ENCODE peak calls at places on chromosome 9, in seven cellular contexts. M is adrenal gland, J is esophagus squamous epithelium, X is H7, Q is GM23338, S is GM23248, Z is esophagus muscularis mucosa. Y is an unnamed sample.

GRCh38 chr9:99650187-99650874 is 171.4 kb upstream of the NR4A3 start:
- DNase-seq in Z (no peak), J (no peak), Q (no peak), X (no peak), M (no peak), S (no peak), Y (no peak)

GRCh38 chr9:135924628-135925338 is 17.4 kb upstream of the CAMSAP1 start:
- DNase-seq in X (peak; percentile 82), J (no peak), S (no peak), Q (peak; percentile 72), Z (no peak), M (no peak), Y (no peak)

GRCh38 chr9:5800969-5801738 is 31.8 kb downstream of the ERMP1 start:
- DNase-seq in Z (no peak), Q (no peak), M (no peak), J (no peak), S (no peak), X (no peak), Y (no peak)

GRCh38 chr9:68999393-69000105 is 14.4 kb downstream of the PRKACG start:
- DNase-seq in S (peak; percentile 78), Q (peak; percentile 92), J (no peak), M (peak; percentile 82), X (peak; percentile 76), Z (no peak), Y (peak; percentile 28)

GRCh38 chr9:110828148-110828730 is 159.6 kb downstream of the MUSK start:
- DNase-seq in X (no peak), M (peak; percentile 11), Z (no peak), S (peak; percentile 89), Q (peak; percentile 11), J (no peak), Y (no peak)

GRCh38 chr9:133514475-133515239 is 10.1 kb downstream of the MYMK start:
- DNase-seq in X (no peak), J (no peak), S (no peak), Z (no peak), Q (no peak), M (peak; percentile 47), Y (no peak)

GRCh38 chr9:110307191-110307590 is 30.5 kb downstream of the TXNDC8 start:
- DNase-seq in Z (no peak), M (no peak), Q (no peak), X (no peak), J (no peak), S (no peak), Y (no peak)

GRCh38 chr9:8292657-8293056 is 493.1 kb upstream of the DMAC1 start:
- DNase-seq in Z (no peak), S (no peak), X (no peak), Q (no peak), J (no peak), M (no peak), Y (no peak)

GRCh38 chr9:36884721-36885120 is 149.3 kb downstream of the PAX5 start:
- DNase-seq in M (no peak), S (no peak), J (no peak), X (no peak), Q (no peak), Z (no peak), Y (no peak)

GRCh38 chr9:90032296-90033029 is 427.7 kb downstream of the GADD45G start:
- DNase-seq in J (no peak), M (no peak), Z (no peak), X (no peak), S (no peak), Q (no peak), Y (no peak)

GRCh38 chr9:114611516-114612271 is 603 bp downstream of the TMEM268 start:
- DNase-seq in Q (peak; percentile 61), Z (no peak), M (peak; percentile 77), S (peak; percentile 85), J (no peak), X (peak; percentile 88), Y (peak; percentile 54)

GRCh38 chr9:34457266-34458012 is 931 bp downstream of the FAM219A start:
- DNase-seq in X (peak; percentile 84), J (no peak), Z (no peak), M (peak; percentile 81), Q (peak; percentile 80), S (peak; percentile 90), Y (peak; percentile 33)

GRCh38 chr9:83304686-83305085 is 233.5 kb downstream of the FRMD3 start:
- DNase-seq in X (peak; percentile 15), Q (no peak), J (no peak), M (peak; percentile 88), Z (peak; percentile 95), S (peak; percentile 89), Y (peak; percentile 96)

GRCh38 chr9:22119537-22120167 is 110.5 kb upstream of the CDKN2B start:
- DNase-seq in Q (peak; percentile 69), X (peak; percentile 20), S (peak; percentile 59), M (peak; percentile 35), Z (no peak), J (no peak), Y (no peak)

DNA sequence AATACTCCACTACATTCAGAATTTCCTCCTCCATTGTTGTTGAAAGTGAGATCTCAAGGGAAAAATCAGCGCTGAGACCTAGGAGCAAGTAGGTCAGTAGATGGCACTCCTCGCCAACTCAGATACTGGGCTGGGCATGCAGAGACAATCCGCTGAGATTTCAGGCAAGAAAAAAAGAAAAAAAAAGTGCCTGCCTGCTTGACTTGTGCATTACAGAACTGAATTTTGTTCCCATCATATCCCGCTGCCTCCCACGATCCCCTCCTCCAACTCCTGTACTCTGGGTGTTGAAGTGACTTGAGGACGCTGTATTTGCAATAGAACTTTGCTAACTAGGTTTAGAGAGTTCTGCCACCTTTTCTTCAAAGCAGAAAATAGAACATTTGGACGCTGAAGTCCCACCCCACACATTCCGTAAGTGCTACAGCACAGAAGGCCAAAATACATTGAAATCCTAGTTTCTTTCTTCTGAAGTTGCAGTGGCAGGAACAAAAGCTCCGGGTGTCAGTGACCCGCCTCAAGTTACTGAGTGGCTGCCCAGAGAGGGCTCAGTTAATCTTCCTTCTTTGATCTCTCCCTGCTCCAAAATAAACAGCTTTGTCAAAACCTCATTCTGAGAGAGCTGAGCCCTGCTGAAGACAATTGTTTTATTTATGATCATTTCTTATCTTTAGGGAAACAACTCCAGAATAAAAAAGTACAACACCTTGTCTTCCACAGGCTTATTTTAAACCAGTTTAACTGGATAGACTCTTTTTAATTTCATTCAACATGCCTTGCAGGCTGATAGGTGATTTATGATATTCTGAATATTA is 265.7 kb downstream of the MLLT3 start:
- DNase-seq in J (no peak), Z (no peak), Q (peak; percentile 90), X (peak; percentile 70), M (peak; percentile 87), S (peak; percentile 89), Y (peak; percentile 59)
- H3K4me3 ChIP-seq in J (peak overlapping the region; percentile 24), Z (peak overlapping the region; percentile 36), Q (peak overlapping the region; percentile 38), X (no peak overlapping the region), M (no peak overlapping the region), S (peak overlapping the region; percentile 47), Y (no peak overlapping the region)

GRCh38 chr9:96027271-96028131 is 152.0 kb downstream of the ERCC6L2 start:
- DNase-seq in J (no peak), Z (no peak), S (peak; percentile 7), X (peak; percentile 85), Q (peak; percentile 65), M (no peak), Y (no peak)
- H3K4me3 ChIP-seq in J (peak overlapping the region; percentile 39), Z (peak overlapping the region; percentile 48), S (no peak overlapping the region), X (peak overlapping the region; percentile 38), Q (peak overlapping the region; percentile 68), M (no peak overlapping the region), Y (peak overlapping the region; percentile 26)

GRCh38 chr9:121138561-121138960 is 63.1 kb downstream of the RAB14 start:
- DNase-seq in J (no peak), Q (no peak), Z (no peak), S (no peak), X (no peak), M (no peak), Y (no peak)

GRCh38 chr9:121135642-121136041 is 60.9 kb downstream of the CNTRL start:
- DNase-seq in Q (no peak), Z (no peak), S (no peak), M (no peak), J (no peak), X (peak; percentile 10), Y (no peak)

GRCh38 chr9:121138973-121139372 is 62.7 kb downstream of the RAB14 start:
- DNase-seq in Z (no peak), Q (no peak), M (no peak), S (no peak), X (no peak), J (no peak), Y (no peak)

DNA sequence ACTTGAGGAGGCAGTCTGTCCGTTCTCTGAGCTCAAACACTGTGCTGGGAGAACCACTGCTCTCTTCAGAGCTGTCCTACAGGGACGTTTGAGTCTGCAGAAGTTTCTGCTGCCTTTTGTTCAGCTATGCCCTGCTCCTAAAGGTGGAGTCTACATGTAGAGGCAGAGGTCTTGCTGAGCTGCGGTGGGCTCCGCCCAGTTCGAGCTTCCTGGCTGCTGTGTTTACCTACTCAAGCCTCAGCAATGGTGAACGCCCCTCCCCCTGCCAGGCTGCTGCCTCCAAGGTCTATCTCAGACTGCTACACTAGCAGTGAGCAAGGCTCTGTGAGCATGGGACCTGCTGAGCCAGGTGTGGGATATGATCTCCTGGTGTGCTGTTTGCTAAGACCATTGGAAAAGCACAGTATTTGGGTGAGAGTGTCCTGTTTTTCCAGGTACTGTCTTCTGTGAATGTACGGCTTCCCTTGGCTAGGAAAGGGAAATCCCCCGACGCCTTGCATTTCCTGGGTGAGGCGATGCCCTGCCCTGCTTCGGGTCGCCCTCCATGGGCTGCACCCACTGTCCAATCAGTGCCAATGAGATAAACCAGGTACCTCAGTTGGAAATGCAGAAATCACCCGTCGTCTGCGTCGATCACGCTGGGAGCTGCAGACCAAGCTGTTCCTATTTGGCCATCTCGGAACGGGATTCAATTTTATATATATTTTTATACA is 58.5 kb downstream of the CNTRL start:
- DNase-seq in S (no peak), X (no peak), M (peak; percentile 8), Z (no peak), Q (peak; percentile 66), J (no peak), Y (no peak)
- H3K4me3 ChIP-seq in S (no peak overlapping the region), X (no peak overlapping the region), M (no peak overlapping the region), Z (no peak overlapping the region), Q (peak overlapping the region; percentile 14), J (no peak overlapping the region), Y (no peak overlapping the region)

GRCh38 chr9:130835441-130836298 is 616 bp downstream of the ABL1 start:
- DNase-seq in J (no peak), S (peak; percentile 69), M (peak; percentile 63), Z (no peak), Q (peak; percentile 83), X (peak; percentile 91), Y (no peak)

GRCh38 chr9:130839237-130840111 is 4.4 kb downstream of the ABL1 start:
- DNase-seq in Q (no peak), Z (no peak), X (no peak), J (no peak), S (peak; percentile 48), M (no peak), Y (no peak)

GRCh38 chr9:130834371-130835311 is at the start of gene ABL1:
- DNase-seq in J (no peak), S (peak; percentile 93), X (peak; percentile 92), Z (no peak), Q (peak; percentile 66), M (peak; percentile 83), Y (peak; percentile 71)

GRCh38 chr9:130837644-130838043 is 2.6 kb downstream of the ABL1 start:
- DNase-seq in Z (no peak), Q (no peak), X (no peak), M (no peak), J (no peak), S (no peak), Y (no peak)

DNA sequence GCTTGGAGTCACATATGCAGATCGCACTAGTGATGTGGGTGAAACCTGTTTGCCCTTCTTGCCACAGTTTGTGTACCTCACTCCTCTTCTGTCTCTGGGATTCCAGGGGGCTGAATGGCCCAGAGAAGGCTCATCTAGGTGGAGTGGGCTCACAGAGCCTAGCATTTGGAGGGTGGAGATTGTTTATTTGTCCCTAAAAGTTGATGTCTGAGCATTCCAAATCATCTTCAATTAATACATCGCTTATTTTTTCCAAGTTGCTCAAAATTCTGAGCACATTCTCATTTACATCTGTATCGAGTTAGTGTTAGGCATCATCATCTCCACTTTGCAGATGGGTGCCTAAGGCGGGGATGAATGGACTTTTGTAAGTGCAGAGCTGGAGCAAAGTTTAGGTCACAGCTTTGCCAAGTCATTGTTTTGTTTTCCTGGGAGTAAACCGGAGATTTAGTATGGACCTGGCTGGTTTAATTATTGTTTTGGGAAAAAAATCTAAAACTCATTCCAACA is 2.0 kb downstream of the ABL1 start:
- DNase-seq in J (no peak), S (peak; percentile 86), Z (no peak), X (peak; percentile 42), M (no peak), Q (no peak), Y (no peak)
- H3K4me3 ChIP-seq in J (peak overlapping the region; percentile 70), S (peak overlapping the region; percentile 86), Z (peak overlapping the region; percentile 78), X (no peak overlapping the region), M (no peak overlapping the region), Q (peak overlapping the region; percentile 95), Y (peak overlapping the region; percentile 76)

Y was measured in skeletal muscle cell.